ENCODE peak calls at places on chromosomes 4 and X, in six cellular contexts. C is uterus, P is heart left ventricle, W is body of pancreas, K is ovary, N is suprapubic skin. Y is an unnamed sample.

GRCh38 chr4:33940281-33940680 is 2304.0 kb downstream of the ARAP2 start:
- DNase-seq in C (no peak), P (no peak), W (no peak), K (no peak), N (no peak), Y (no peak)

GRCh38 chr4:38860788-38861424 is 4.3 kb upstream of the TLR6 start:
- DNase-seq in C (no peak), P (peak), W (peak), K (no peak), N (no peak), Y (peak)

GRCh38 chrX:123308663-123309062 is 124.6 kb downstream of the GRIA3 start:
- DNase-seq in C (no peak), P (no peak), W (no peak), K (no peak), N (no peak), Y (no peak)

GRCh38 chrX:68443155-68443868 is 10.0 kb upstream of the OPHN1 start:
- DNase-seq in C (no peak), P (no peak), W (no peak), K (no peak), N (no peak), Y (peak)

GRCh38 chr4:146437778-146438177 is 84.0 kb downstream of the SLC10A7 start:
- DNase-seq in C (no peak), P (no peak), W (no peak), K (no peak), N (no peak), Y (peak)

GRCh38 chrX:82218361-82218760 is 1016.5 kb downstream of the SH3BGRL start:
- DNase-seq in C (no peak), P (no peak), W (no peak), K (no peak), N (no peak), Y (no peak)

GRCh38 chr4:37728064-37728463 is 41.9 kb upstream of the RELL1 start:
- DNase-seq in C (no peak), P (no peak), W (no peak), K (no peak), N (no peak), Y (no peak)

GRCh38 chrX:73863268-73863667 is 300.3 kb downstream of the CHIC1 start:
- DNase-seq in C (no peak), P (no peak), W (no peak), K (no peak), N (no peak), Y (no peak)

GRCh38 chr4:55078987-55079386 is 46.4 kb downstream of the KDR start:
- DNase-seq in C (peak), P (peak), W (no peak), K (no peak), N (peak), Y (peak)

GRCh38 chrX:17521871-17522693 is 147.1 kb downstream of the NHS start:
- DNase-seq in C (no peak), P (peak), W (no peak), K (peak), N (no peak), Y (no peak)

GRCh38 chr4:2127609-2128300 is 68.6 kb downstream of the NAT8L start:
- DNase-seq in C (no peak), P (no peak), W (no peak), K (no peak), N (no peak), Y (no peak)

GRCh38 chr4:84579410-84579791 is 3.5 kb upstream of the CDS1 start:
- DNase-seq in C (no peak), P (no peak), W (no peak), K (no peak), N (no peak), Y (no peak)

GRCh38 chr4:74504212-74504611 is 59.3 kb downstream of the AREG start:
- DNase-seq in C (no peak), P (no peak), W (no peak), K (no peak), N (no peak), Y (peak)

GRCh38 chr4:54446556-54446955 is 211.2 kb upstream of the KIT start:
- DNase-seq in C (no peak), P (no peak), W (no peak), K (no peak), N (no peak), Y (no peak)

GRCh38 chr4:147760695-147761094 is 28.8 kb downstream of the ARHGAP10 start:
- DNase-seq in C (no peak), P (no peak), W (peak), K (peak), N (no peak), Y (no peak)

GRCh38 chr4:177308125-177308524 is 1.5 kb upstream of the NEIL3 start:
- DNase-seq in C (no peak), P (no peak), W (no peak), K (no peak), N (no peak), Y (no peak)

GRCh38 chr4:184028571-184028996 is 123.5 kb downstream of the STOX2 start:
- DNase-seq in C (no peak), P (no peak), W (no peak), K (no peak), N (no peak), Y (no peak)

GRCh38 chrX:68829594-68830485 is 1.0 kb downstream of the EFNB1 start:
- DNase-seq in C (no peak), P (no peak), W (peak), K (peak), N (no peak), Y (peak)

GRCh38 chr4:119300388-119301131 is 21.4 kb downstream of the FABP2 start:
- DNase-seq in C (peak), P (peak), W (peak), K (peak), N (peak), Y (peak)
- TF ChIP-seq POLR2A in C (peak), P (no peak), W (peak), K (peak), N (peak), Y (peak)

GRCh38 chrX:153969904-153970397 is 1.7 kb downstream of the HCFC1 start:
- DNase-seq in C (no peak), P (peak), W (no peak), K (peak), N (peak), Y (peak)
- TF ChIP-seq POLR2A in C (no peak), P (no peak), W (no peak), K (no peak), N (no peak), Y (no peak)

GRCh38 chr4:150586162-150586561 is 4.2 kb downstream of the MAB21L2 start:
- DNase-seq in C (no peak), P (no peak), W (no peak), K (no peak), N (no peak), Y (no peak)
- TF ChIP-seq POLR2A in C (no peak), P (no peak), W (no peak), K (no peak), N (no peak), Y (no peak)

GRCh38 chr4:83454626-83455025 is 997 bp downstream of the HELQ start:
- DNase-seq in C (no peak), P (no peak), W (no peak), K (no peak), N (no peak), Y (no peak)

DNA sequence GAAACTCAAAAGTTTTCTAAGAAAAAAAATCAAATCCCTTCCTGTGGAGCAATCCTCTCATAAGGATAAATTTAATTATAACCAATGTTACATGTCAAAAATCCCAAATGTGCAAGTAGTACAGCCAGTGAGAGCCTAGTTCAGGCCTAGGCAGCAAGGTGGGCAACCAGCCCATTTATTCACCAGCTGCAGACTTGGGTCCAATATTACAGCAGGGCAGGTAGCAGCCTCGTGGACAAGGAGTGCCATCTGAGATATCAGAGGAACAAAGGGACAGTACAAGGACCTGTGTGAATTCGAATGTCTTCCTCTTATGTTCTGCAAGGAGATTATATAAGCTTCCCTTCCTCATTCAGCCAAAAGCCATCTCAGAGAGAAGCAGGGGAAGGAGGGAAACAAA is 6.6 kb downstream of the HELQ start:
- DNase-seq in C (no peak), P (no peak), W (no peak), K (no peak), N (no peak), Y (no peak)
- TF ChIP-seq POLR2A in C (no peak), P (no peak), W (no peak), K (no peak), N (no peak), Y (no peak)

GRCh38 chrX:7927259-7928167 is at the start of gene PNPLA4:
- DNase-seq in C (peak), P (peak), W (peak), K (peak), N (peak), Y (peak)
- TF ChIP-seq POLR2A in C (peak), P (no peak), W (peak), K (no peak), N (no peak), Y (no peak)